ENCODE peak calls at places on chromosomes 12 and 14, in nine cellular contexts. U, Z, F, R, W, E, T, J and G are unnamed samples.
A peak's percentile ranks its signal among the peaks of the same experiment; 100 is the strongest.

GRCh38 chr14:55979096-55979495 is 139.1 kb upstream of the PELI2 start:
- DNase-seq in U (no peak), Z (no peak), F (no peak), R (no peak), W (no peak), E (no peak), T (no peak), J (no peak), G (no peak)

GRCh38 chr14:72416081-72416849 is 477.6 kb downstream of the DPF3 start:
- DNase-seq in U (no peak), Z (no peak), F (no peak), R (no peak), W (no peak), E (no peak), T (no peak), J (no peak), G (no peak)

GRCh38 chr12:66653801-66654200 is 25.1 kb downstream of the GRIP1 start:
- DNase-seq in U (no peak), Z (no peak), F (no peak), R (no peak), W (no peak), E (no peak), T (no peak), J (no peak), G (no peak)

GRCh38 chr14:24334431-24335271 is at the start of gene ADCY4:
- DNase-seq in U (no peak), Z (no peak), F (no peak), R (no peak), W (no peak), E (no peak), T (peak; percentile 18), J (no peak), G (no peak)

GRCh38 chr12:49661191-49661590 is 37.8 kb downstream of the PRPF40B start:
- DNase-seq in U (no peak), Z (no peak), F (no peak), R (no peak), W (no peak), E (no peak), T (no peak), J (no peak), G (no peak)

GRCh38 chr14:86279405-86279804 is 749.5 kb downstream of the FLRT2 start:
- DNase-seq in U (no peak), Z (no peak), F (no peak), R (no peak), W (no peak), E (no peak), T (no peak), J (no peak), G (no peak)

GRCh38 chr12:23028158-23028802 is 403.3 kb downstream of the ETNK1 start:
- DNase-seq in U (no peak), Z (no peak), F (no peak), R (peak; percentile 15), W (no peak), E (no peak), T (peak; percentile 11), J (no peak), G (peak; percentile 29)

GRCh38 chr12:56581418-56582145 is 48.5 kb downstream of the BAZ2A start:
- DNase-seq in U (no peak), Z (no peak), F (no peak), R (peak; percentile 81), W (no peak), E (peak; percentile 49), T (peak; percentile 34), J (no peak), G (no peak)

GRCh38 chr12:18224745-18225144 is 36.6 kb upstream of the PIK3C2G start:
- DNase-seq in U (no peak), Z (peak; percentile 26), F (no peak), R (peak; percentile 53), W (peak; percentile 31), E (peak; percentile 71), T (peak; percentile 68), J (peak; percentile 7), G (peak; percentile 68)

GRCh38 chr14:96246535-96246839 is 9.5 kb upstream of the BDKRB1 start:
- DNase-seq in U (no peak), Z (no peak), F (no peak), R (peak; percentile 84), W (no peak), E (peak; percentile 93), T (peak; percentile 97), J (peak; percentile 82), G (peak; percentile 98)

GRCh38 chr12:51752490-51752889 is 96.0 kb downstream of the FIGNL2 start:
- DNase-seq in U (no peak), Z (no peak), F (peak; percentile 37), R (peak; percentile 90), W (no peak), E (peak; percentile 85), T (peak; percentile 83), J (no peak), G (peak; percentile 91)

GRCh38 chr12:121333747-121334146 is 18.5 kb downstream of the ANAPC5 start:
- DNase-seq in U (no peak), Z (no peak), F (no peak), R (no peak), W (no peak), E (no peak), T (no peak), J (no peak), G (no peak)

GRCh38 chr12:116202940-116203339 is 74.6 kb downstream of the MED13L start:
- DNase-seq in U (no peak), Z (no peak), F (no peak), R (no peak), W (no peak), E (no peak), T (no peak), J (no peak), G (peak; percentile 29)

GRCh38 chr14:69633238-69633637 is 21.8 kb downstream of the SUSD6 start:
- DNase-seq in U (no peak), Z (no peak), F (no peak), R (no peak), W (no peak), E (no peak), T (no peak), J (no peak), G (no peak)

GRCh38 chr12:63802012-63802608 is 22.4 kb downstream of the RXYLT1 start:
- DNase-seq in U (no peak), Z (no peak), F (no peak), R (peak; percentile 42), W (peak; percentile 36), E (peak; percentile 51), T (peak; percentile 55), J (peak; percentile 33), G (peak; percentile 48)

GRCh38 chr12:68367903-68368302 is 35.7 kb upstream of the MDM1 start:
- DNase-seq in U (no peak), Z (no peak), F (no peak), R (no peak), W (no peak), E (peak; percentile 56), T (peak; percentile 73), J (no peak), G (no peak)

GRCh38 chr12:10849425-10849878 is at the start of gene PRR4:
- DNase-seq in U (no peak), Z (no peak), F (no peak), R (no peak), W (no peak), E (no peak), T (peak; percentile 2), J (no peak), G (no peak)

GRCh38 chr14:69090187-69090789 is 62.6 kb downstream of the DCAF5 start:
- DNase-seq in U (no peak), Z (peak; percentile 45), F (no peak), R (peak; percentile 68), W (peak; percentile 30), E (peak; percentile 61), T (peak; percentile 61), J (peak; percentile 35), G (peak; percentile 54)

GRCh38 chr14:38961136-38961535 is 141.9 kb downstream of the SEC23A start:
- DNase-seq in U (no peak), Z (no peak), F (no peak), R (no peak), W (no peak), E (no peak), T (no peak), J (no peak), G (no peak)

GRCh38 chr12:121048442-121048841 is 9.4 kb upstream of the OASL start:
- DNase-seq in U (no peak), Z (no peak), F (no peak), R (no peak), W (no peak), E (no peak), T (no peak), J (no peak), G (no peak)

GRCh38 chr12:113713156-113713555 is 241.5 kb upstream of the LHX5 start:
- DNase-seq in U (no peak), Z (no peak), F (no peak), R (no peak), W (no peak), E (no peak), T (no peak), J (no peak), G (no peak)

GRCh38 chr12:67697443-67697842 is 48.9 kb downstream of the DYRK2 start:
- DNase-seq in U (no peak), Z (no peak), F (no peak), R (no peak), W (no peak), E (no peak), T (no peak), J (no peak), G (no peak)